ENCODE peak calls at places on chromosomes 4 and X, in eight cellular contexts. H, V, A, G, C, X, Z and S are unnamed samples.

GRCh38 chrX:139932077-139932900 is 564 bp downstream of the ATP11C start:
- DNase-seq in G (peak), Z (no peak), C (no peak), H (no peak), X (peak), V (peak), A (peak), S (no peak)

GRCh38 chr4:113773756-113774155 is 12.2 kb upstream of the CAMK2D start:
- DNase-seq in G (no peak), X (no peak), A (peak), V (no peak), C (no peak), Z (no peak), H (no peak), S (no peak)

GRCh38 chr4:100742045-100742444 is 224.2 kb upstream of the EMCN start:
- DNase-seq in V (peak), H (peak), A (peak), X (peak), Z (peak), G (no peak), C (no peak), S (no peak)

GRCh38 chr4:48360285-48360965 is 19.1 kb downstream of the SLAIN2 start:
- DNase-seq in V (no peak), A (peak), H (peak), G (no peak), C (peak), X (no peak), Z (peak), S (no peak)

GRCh38 chrX:129594781-129595180 is 54.7 kb downstream of the OCRL start:
- DNase-seq in X (no peak), Z (no peak), V (no peak), A (no peak), G (no peak), C (no peak), H (no peak), S (no peak)

GRCh38 chrX:103513067-103513466 is 6.2 kb downstream of the RAB40A start:
- DNase-seq in V (peak), A (no peak), Z (no peak), X (no peak), C (no peak), G (no peak), H (no peak), S (no peak)

GRCh38 chr4:173699841-173700475 is 169.9 kb upstream of the HAND2 start:
- DNase-seq in C (no peak), Z (no peak), G (no peak), H (no peak), X (no peak), A (no peak), V (no peak), S (no peak)

GRCh38 chr4:109302366-109303140 is at the start of gene COL25A1:
- DNase-seq in G (peak), A (no peak), C (no peak), Z (no peak), X (peak), H (peak), V (peak), S (no peak)

GRCh38 chr4:36273276-36273675 is 8.1 kb upstream of the DTHD1 start:
- DNase-seq in C (no peak), H (no peak), Z (no peak), G (no peak), X (no peak), A (peak), V (no peak), S (no peak)

GRCh38 chr4:67465032-67465762 is 80.1 kb downstream of the CENPC start:
- DNase-seq in G (no peak), C (no peak), V (no peak), Z (no peak), A (no peak), H (no peak), X (no peak), S (no peak)

GRCh38 chr4:110622841-110623709 is at the start of gene PITX2:
- DNase-seq in X (peak), H (peak), A (peak), C (peak), V (peak), G (peak), Z (peak), S (no peak)

GRCh38 chr4:38174811-38175210 is 214.6 kb downstream of the PTTG2 start:
- DNase-seq in G (no peak), A (peak), H (peak), Z (no peak), X (no peak), C (no peak), V (no peak), S (peak)

GRCh38 chrX:47200385-47201150 is 6.9 kb downstream of the UBA1 start:
- DNase-seq in H (peak), Z (peak), C (no peak), G (no peak), V (no peak), X (no peak), A (peak), S (no peak)

GRCh38 chrX:130981836-130982235 is 76.3 kb upstream of the ARHGAP36 start:
- DNase-seq in C (no peak), Z (no peak), G (no peak), H (no peak), V (no peak), X (no peak), A (no peak), S (no peak)

GRCh38 chr4:60897415-60897814 is 302.7 kb upstream of the ADGRL3 start:
- DNase-seq in Z (no peak), G (no peak), A (no peak), H (peak), V (no peak), X (no peak), C (no peak), S (no peak)

GRCh38 chr4:125703443-125703842 is 388.7 kb downstream of the FAT4 start:
- DNase-seq in Z (peak), H (peak), C (no peak), G (no peak), X (no peak), V (no peak), A (peak), S (no peak)

GRCh38 chr4:92334716-92335350 is 31.1 kb downstream of the GRID2 start:
- DNase-seq in X (no peak), Z (no peak), V (no peak), A (no peak), H (peak), G (no peak), C (no peak), S (no peak)

GRCh38 chr4:30443289-30443688 is 276.9 kb upstream of the PCDH7 start:
- DNase-seq in G (no peak), Z (no peak), A (no peak), V (peak), X (no peak), H (no peak), C (no peak), S (no peak)

GRCh38 chr4:90419124-90419711 is 292.0 kb downstream of the CCSER1 start:
- DNase-seq in G (no peak), H (peak), C (no peak), A (peak), Z (no peak), X (peak), V (peak), S (no peak)

GRCh38 chr4:142265536-142265935 is 580.6 kb downstream of the INPP4B start:
- DNase-seq in X (peak), C (no peak), V (no peak), G (no peak), Z (peak), H (peak), A (peak), S (no peak)

GRCh38 chr4:182975806-182976205 is 58.6 kb upstream of the DCTD start:
- DNase-seq in A (peak), X (peak), H (peak), V (no peak), Z (peak), C (peak), G (no peak), S (no peak)

GRCh38 chrX:37871626-37872302 is 24.4 kb upstream of the DYNLT3 start:
- DNase-seq in C (peak), H (peak), V (peak), X (no peak), Z (peak), A (peak), G (no peak), S (no peak)

DNA sequence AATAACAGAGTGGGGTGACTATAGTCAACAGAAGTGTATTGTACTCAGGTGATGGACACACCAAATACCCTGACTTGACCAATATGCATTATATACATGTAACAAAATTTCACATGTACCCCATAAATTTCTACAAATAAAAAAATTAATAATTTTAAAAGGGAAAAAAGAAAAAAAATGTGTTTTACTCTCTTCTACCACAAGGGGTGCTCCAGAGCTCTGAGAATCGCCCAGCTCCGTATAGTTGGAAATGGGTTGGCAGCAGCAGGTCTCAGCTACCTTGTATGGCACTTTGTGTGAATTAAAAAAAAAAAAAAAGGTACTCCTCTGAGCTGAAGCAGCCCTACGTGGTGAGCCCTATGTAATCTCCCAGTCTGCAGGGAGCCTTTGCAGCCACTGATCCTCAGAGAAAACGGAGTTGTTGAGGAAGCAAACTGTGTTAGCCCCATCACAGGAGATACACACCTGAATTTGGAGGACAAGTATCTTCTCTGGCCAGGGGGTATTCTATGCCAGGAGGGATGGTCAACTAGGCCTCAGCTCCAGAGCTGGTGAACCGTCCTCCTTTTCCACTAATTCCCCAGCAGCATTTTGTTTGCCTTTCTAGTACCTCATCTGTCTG is 17.2 kb upstream of the POLA1 start:
- DNase-seq in Z (no peak), V (peak), H (no peak), C (no peak), G (no peak), X (peak), A (no peak), S (no peak)
- TF ChIP-seq CTCF in Z (peak), V (no peak), H (peak), C (peak), G (peak), X (peak), A (peak), S (peak)

DNA sequence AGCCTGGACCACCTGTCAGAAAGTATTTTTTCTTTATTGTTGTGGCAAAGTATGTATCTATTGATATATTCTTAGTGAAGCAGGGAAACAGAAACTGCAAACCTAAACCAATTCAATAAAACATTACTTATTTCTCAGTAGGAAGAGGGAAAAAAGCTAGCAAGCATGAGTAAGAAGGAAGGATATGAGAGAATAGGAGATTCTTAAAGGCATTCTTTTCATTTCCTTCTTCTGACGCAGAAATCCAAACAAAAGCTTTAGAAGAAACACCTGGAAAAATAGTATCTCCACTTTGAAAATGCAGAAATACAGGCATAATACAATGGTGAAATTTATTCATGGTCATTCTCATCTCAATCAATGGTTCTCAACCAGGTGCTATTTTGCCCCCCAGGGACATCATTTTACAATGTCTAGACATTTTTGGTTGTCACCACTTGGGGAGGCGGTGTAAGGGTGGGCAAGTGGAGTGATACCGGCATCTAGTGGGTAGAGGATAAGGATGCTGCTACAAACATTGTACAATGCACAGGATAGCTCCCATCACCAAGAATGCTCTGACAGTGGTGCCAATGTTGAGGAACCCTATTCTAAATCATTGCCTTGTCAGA is 21.7 kb upstream of the ATXN3L start:
- DNase-seq in Z (no peak), A (no peak), H (peak), V (peak), X (peak), G (no peak), C (no peak), S (no peak)
- TF ChIP-seq CTCF in Z (peak), A (no peak), H (no peak), V (no peak), X (no peak), G (no peak), C (no peak), S (no peak)

GRCh38 chrX:44904542-44905115 is 31.6 kb downstream of the KDM6A start:
- DNase-seq in Z (no peak), X (no peak), A (no peak), G (no peak), V (peak), C (no peak), H (no peak), S (no peak)
- TF ChIP-seq CTCF in Z (peak), X (no peak), A (peak), G (peak), V (peak), C (peak), H (peak), S (no peak)

DNA sequence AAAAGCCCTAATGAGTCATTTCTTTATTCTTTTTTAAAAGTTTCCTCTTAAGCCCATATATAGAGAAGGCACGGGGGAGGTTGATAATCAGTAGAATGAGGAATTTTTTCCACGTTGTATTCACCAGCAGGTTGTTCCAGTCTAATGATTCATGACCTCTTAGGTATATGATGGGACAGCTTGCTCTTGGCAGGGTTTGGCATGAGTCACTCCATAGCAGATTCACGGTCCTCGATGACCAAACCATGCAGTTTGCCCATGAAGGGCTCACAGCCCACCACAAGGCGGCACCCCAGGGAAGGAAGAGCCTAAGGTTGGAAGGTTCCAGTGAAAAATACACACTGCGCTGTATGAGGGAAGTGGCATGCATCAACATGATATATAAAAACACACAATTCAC is 623.8 kb upstream of the DIPK2B start:
- DNase-seq in A (peak), V (peak), X (peak), C (peak), G (peak), H (peak), Z (peak), S (no peak)
- TF ChIP-seq CTCF in A (peak), V (peak), X (peak), C (peak), G (peak), H (peak), Z (peak), S (no peak)

GRCh38 chr4:150799207-150799606 is 215.9 kb downstream of the LRBA start:
- DNase-seq in A (no peak), C (no peak), H (no peak), Z (no peak), G (no peak), X (no peak), V (peak), S (no peak)
- TF ChIP-seq CTCF in A (peak), C (peak), H (peak), Z (peak), G (peak), X (no peak), V (peak), S (no peak)

GRCh38 chrX:44178271-44178670 is 165.2 kb downstream of the EFHC2 start:
- DNase-seq in X (no peak), V (no peak), G (no peak), H (no peak), Z (no peak), C (no peak), A (no peak), S (no peak)

DNA sequence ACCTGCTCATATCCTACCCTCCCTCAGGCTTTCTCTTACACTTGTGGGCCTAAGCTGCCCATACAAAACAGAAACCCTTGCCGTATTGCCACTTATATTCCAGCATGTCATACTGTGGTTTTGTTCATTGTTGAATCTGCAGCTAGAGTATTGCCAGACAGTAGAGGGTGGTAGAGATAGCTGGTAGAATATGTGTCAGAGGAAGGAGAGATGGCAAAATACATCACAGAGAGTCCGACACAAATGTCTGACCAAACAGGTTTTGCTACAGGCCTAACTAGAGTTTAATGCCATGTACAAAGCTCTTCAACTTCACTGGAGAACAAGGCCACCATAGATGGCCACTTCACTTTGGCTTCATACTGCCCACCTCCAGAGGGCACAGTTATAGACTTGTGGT is 160.1 kb downstream of the EFHC2 start:
- DNase-seq in A (no peak), Z (no peak), G (no peak), H (no peak), C (no peak), V (no peak), X (no peak), S (no peak)
- TF ChIP-seq CTCF in A (no peak), Z (no peak), G (no peak), H (no peak), C (no peak), V (no peak), X (no peak), S (no peak)

GRCh38 chr4:105666693-105667092 is 41.8 kb downstream of the INTS12 start:
- DNase-seq in G (no peak), A (peak), Z (no peak), H (peak), X (peak), C (no peak), V (peak), S (no peak)
- TF ChIP-seq CTCF in G (peak), A (peak), Z (no peak), H (no peak), X (peak), C (no peak), V (peak), S (no peak)